ENCODE peak calls at places on chromosomes 4 and X, in six cellular contexts. I is iPS-NIHi11; V is H9; W is CD8-positive, alpha-beta memory T cell; Z is WTC11; M is lung. L is an unnamed sample.

GRCh38 chrX:44873415-44874270 is 655 bp downstream of the KDM6A start:
- DNase-seq in I (peak), V (no peak), W (peak), Z (peak), M (peak), L (no peak)

GRCh38 chr4:20698820-20699219 is 1.4 kb upstream of the PACRGL start:
- DNase-seq in I (no peak), V (no peak), W (no peak), Z (no peak), M (no peak), L (no peak)

GRCh38 chrX:150363561-150364346 is 637 bp downstream of the MAMLD1 start:
- DNase-seq in I (peak), V (peak), W (no peak), Z (peak), M (peak), L (peak)

GRCh38 chrX:8607326-8607725 is 124.6 kb downstream of the ANOS1 start:
- DNase-seq in I (no peak), V (no peak), W (no peak), Z (no peak), M (no peak), L (no peak)

GRCh38 chr4:17368408-17368807 is 143.5 kb downstream of the QDPR start:
- DNase-seq in I (no peak), V (no peak), W (no peak), Z (no peak), M (no peak), L (no peak)

GRCh38 chr4:182280439-182281111 is 37.4 kb downstream of the TENM3 start:
- DNase-seq in I (no peak), V (no peak), W (no peak), Z (no peak), M (no peak), L (no peak)

GRCh38 chr4:15717126-15717525 is 14.3 kb downstream of the BST1 start:
- DNase-seq in I (no peak), V (no peak), W (no peak), Z (no peak), M (no peak), L (no peak)

GRCh38 chr4:8110071-8110986 is 48.3 kb downstream of the ABLIM2 start:
- DNase-seq in I (peak), V (peak), W (no peak), Z (peak), M (no peak), L (no peak)

GRCh38 chr4:110586137-110586850 is 36.6 kb downstream of the PITX2 start:
- DNase-seq in I (peak), V (no peak), W (no peak), Z (no peak), M (no peak), L (no peak)

L was measured in anterior cingulate cortex.